ENCODE peak calls at places on chromosomes 1 and 21, in seven cellular contexts. One of them, this sample, is unnamed.

GRCh38 chr1:155499263-155499662 is 63.3 kb downstream of the ASH1L start:
- DNase-seq in HCT116: no peak
- DNase-seq in H1: no peak
- DNase-seq in SK-N-SH: no peak
- DNase-seq in K562: no peak
- DNase-seq in HepG2: peak; percentile 14
- DNase-seq in GM12878: no peak
- DNase-seq in this sample: no peak

GRCh38 chr1:46302091-46303037 is 1.1 kb downstream of the LRRC41 start:
- DNase-seq in HCT116: no peak
- DNase-seq in H1: peak; percentile 79
- DNase-seq in SK-N-SH: peak; percentile 80
- DNase-seq in K562: peak; percentile 74
- DNase-seq in HepG2: peak; percentile 23
- DNase-seq in GM12878: no peak
- DNase-seq in this sample: peak; percentile 30

GRCh38 chr1:234605983-234606730 is 3.8 kb downstream of the IRF2BP2 start:
- DNase-seq in HCT116: no peak
- DNase-seq in H1: no peak
- DNase-seq in SK-N-SH: no peak
- DNase-seq in K562: no peak
- DNase-seq in HepG2: peak; percentile 74
- DNase-seq in GM12878: no peak
- DNase-seq in this sample: no peak

GRCh38 chr1:183877321-183877720 is 72.4 kb downstream of the RGL1 start:
- DNase-seq in HCT116: no peak
- DNase-seq in H1: no peak
- DNase-seq in SK-N-SH: no peak
- DNase-seq in K562: no peak
- DNase-seq in HepG2: no peak
- DNase-seq in GM12878: no peak
- DNase-seq in this sample: no peak

GRCh38 chr1:245111073-245111472 is 43.7 kb upstream of the KIF26B start:
- DNase-seq in HCT116: no peak
- DNase-seq in H1: no peak
- DNase-seq in SK-N-SH: no peak
- DNase-seq in K562: no peak
- DNase-seq in HepG2: no peak
- DNase-seq in GM12878: no peak
- DNase-seq in this sample: no peak

GRCh38 chr1:45983964-45984363 is 148.5 kb downstream of the PIK3R3 start:
- DNase-seq in HCT116: no peak
- DNase-seq in H1: no peak
- DNase-seq in SK-N-SH: no peak
- DNase-seq in K562: no peak
- DNase-seq in HepG2: no peak
- DNase-seq in GM12878: no peak
- DNase-seq in this sample: no peak

GRCh38 chr1:208844158-208844557 is 600.0 kb upstream of the PLXNA2 start:
- DNase-seq in HCT116: no peak
- DNase-seq in H1: no peak
- DNase-seq in SK-N-SH: no peak
- DNase-seq in K562: no peak
- DNase-seq in HepG2: no peak
- DNase-seq in GM12878: no peak
- DNase-seq in this sample: no peak

GRCh38 chr1:147534386-147534785 is 6.9 kb upstream of the BCL9 start:
- DNase-seq in HCT116: no peak
- DNase-seq in H1: no peak
- DNase-seq in SK-N-SH: no peak
- DNase-seq in K562: no peak
- DNase-seq in HepG2: peak; percentile 26
- DNase-seq in GM12878: no peak
- DNase-seq in this sample: no peak

GRCh38 chr1:36738245-36738644 is 255.5 kb upstream of the CSF3R start:
- DNase-seq in HCT116: no peak
- DNase-seq in H1: no peak
- DNase-seq in SK-N-SH: no peak
- DNase-seq in K562: no peak
- DNase-seq in HepG2: no peak
- DNase-seq in GM12878: no peak
- DNase-seq in this sample: no peak

GRCh38 chr1:150559627-150560010 is 10.4 kb downstream of the ADAMTSL4 start:
- DNase-seq in HCT116: no peak
- DNase-seq in H1: no peak
- DNase-seq in SK-N-SH: no peak
- DNase-seq in K562: no peak
- DNase-seq in HepG2: no peak
- DNase-seq in GM12878: no peak
- DNase-seq in this sample: no peak

GRCh38 chr1:80961464-80962190 is 839.1 kb upstream of the ADGRL2 start:
- DNase-seq in HCT116: no peak
- DNase-seq in H1: no peak
- DNase-seq in SK-N-SH: no peak
- DNase-seq in K562: no peak
- DNase-seq in HepG2: no peak
- DNase-seq in GM12878: no peak
- DNase-seq in this sample: no peak

GRCh38 chr1:94936861-94937620 is 10.1 kb upstream of the CNN3 start:
- DNase-seq in HCT116: no peak
- DNase-seq in H1: no peak
- DNase-seq in SK-N-SH: no peak
- DNase-seq in K562: no peak
- DNase-seq in HepG2: no peak
- DNase-seq in GM12878: no peak
- DNase-seq in this sample: no peak

GRCh38 chr1:221878134-221878533 is 136.2 kb upstream of the DUSP10 start:
- DNase-seq in HCT116: no peak
- DNase-seq in H1: no peak
- DNase-seq in SK-N-SH: no peak
- DNase-seq in K562: no peak
- DNase-seq in HepG2: no peak
- DNase-seq in GM12878: peak; percentile 45
- DNase-seq in this sample: no peak

GRCh38 chr21:37198989-37199924 is 67.9 kb downstream of the VPS26C start:
- DNase-seq in HCT116: peak; percentile 66
- DNase-seq in H1: no peak
- DNase-seq in SK-N-SH: peak; percentile 17
- DNase-seq in K562: no peak
- DNase-seq in HepG2: no peak
- DNase-seq in GM12878: no peak
- DNase-seq in this sample: no peak

GRCh38 chr1:91406773-91407389 is 2.2 kb upstream of the HFM1 start:
- DNase-seq in HCT116: no peak
- DNase-seq in H1: no peak
- DNase-seq in SK-N-SH: no peak
- DNase-seq in K562: peak; percentile 41
- DNase-seq in HepG2: peak; percentile 2
- DNase-seq in GM12878: no peak
- DNase-seq in this sample: no peak

DNA sequence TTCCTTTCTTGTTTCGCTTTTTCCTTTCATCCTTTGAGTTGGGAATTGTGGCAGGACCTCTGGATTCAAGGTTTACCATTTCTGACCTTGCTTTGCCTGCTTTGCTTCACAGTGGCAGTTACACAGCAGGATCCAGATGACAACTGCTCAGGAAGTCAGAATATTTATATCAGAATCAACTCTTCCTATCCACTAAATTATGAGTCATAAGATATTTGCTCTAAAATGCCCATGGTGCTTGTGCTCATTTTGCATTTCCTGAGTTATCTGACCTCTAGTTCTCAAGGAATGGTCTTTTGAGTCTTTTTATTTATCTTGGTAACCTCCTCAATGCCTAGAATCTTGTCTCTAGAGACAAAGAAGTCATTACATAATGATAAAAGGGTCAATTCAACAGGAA is 290.8 kb downstream of the LRRC7 start:
- DNase-seq in HCT116: no peak
- DNase-seq in H1: no peak
- DNase-seq in SK-N-SH: no peak
- DNase-seq in K562: no peak
- DNase-seq in HepG2: no peak
- DNase-seq in GM12878: no peak
- DNase-seq in this sample: no peak
- TF ChIP-seq JUND in HCT116: no peak
- TF ChIP-seq JUND in H1: no peak
- TF ChIP-seq JUND in SK-N-SH: no peak
- TF ChIP-seq JUND in K562: no peak
- TF ChIP-seq JUND in HepG2: no peak
- TF ChIP-seq JUND in GM12878: no peak
- TF ChIP-seq JUND in this sample: no peak

DNA sequence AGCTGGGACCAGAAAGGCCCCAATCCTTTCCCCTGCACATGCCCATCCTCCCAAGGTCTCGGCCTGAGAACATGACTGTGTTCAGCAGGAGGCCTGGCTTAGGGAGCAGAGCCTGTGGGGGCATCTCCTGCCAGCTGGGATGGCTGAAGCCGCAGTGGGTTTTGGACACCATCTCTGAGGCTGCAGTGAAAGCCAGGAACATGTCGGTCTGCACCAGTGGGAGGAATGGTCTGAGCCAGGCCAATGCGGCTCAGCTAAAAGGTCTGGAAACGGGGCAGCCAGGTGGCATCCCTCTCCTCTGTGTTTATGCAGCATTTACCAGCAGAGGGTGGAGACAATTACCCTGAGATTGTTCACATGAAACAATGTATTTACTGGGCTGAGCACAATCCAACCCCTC is 44.6 kb downstream of the GPR161 start:
- DNase-seq in HCT116: no peak
- DNase-seq in H1: peak; percentile 34
- DNase-seq in SK-N-SH: no peak
- DNase-seq in K562: no peak
- DNase-seq in HepG2: no peak
- DNase-seq in GM12878: no peak
- DNase-seq in this sample: no peak
- TF ChIP-seq JUND in HCT116: no peak
- TF ChIP-seq JUND in H1: no peak
- TF ChIP-seq JUND in SK-N-SH: no peak
- TF ChIP-seq JUND in K562: no peak
- TF ChIP-seq JUND in HepG2: no peak
- TF ChIP-seq JUND in GM12878: no peak
- TF ChIP-seq JUND in this sample: no peak

DNA sequence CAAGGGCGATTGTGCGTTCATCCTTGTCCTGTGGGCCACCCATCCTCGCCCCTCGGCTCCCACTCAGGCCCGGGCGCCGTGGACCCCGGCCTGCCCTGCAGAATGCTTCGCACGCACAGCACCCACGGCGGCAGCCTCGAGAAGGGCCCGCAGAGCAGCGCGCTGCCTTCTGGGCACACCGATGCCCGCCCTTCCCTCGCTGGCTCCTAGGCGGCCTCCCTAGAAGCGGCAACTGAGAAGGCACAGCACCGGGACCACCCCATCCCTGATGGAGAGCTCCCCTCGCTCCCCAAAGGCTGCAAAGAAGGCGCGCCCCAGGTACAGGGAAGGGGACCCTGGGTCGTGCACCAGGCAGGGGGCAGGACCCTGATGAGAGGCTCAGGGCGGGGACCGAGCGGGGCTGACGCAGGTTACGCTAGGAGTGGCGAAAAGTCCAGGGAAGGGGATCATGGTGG is 974 bp downstream of the CAPZB start:
- DNase-seq in HCT116: no peak
- DNase-seq in H1: no peak
- DNase-seq in SK-N-SH: no peak
- DNase-seq in K562: no peak
- DNase-seq in HepG2: no peak
- DNase-seq in GM12878: no peak
- DNase-seq in this sample: no peak
- TF ChIP-seq JUND in HCT116: no peak
- TF ChIP-seq JUND in H1: no peak
- TF ChIP-seq JUND in SK-N-SH: no peak
- TF ChIP-seq JUND in K562: no peak
- TF ChIP-seq JUND in HepG2: no peak
- TF ChIP-seq JUND in GM12878: no peak
- TF ChIP-seq JUND in this sample: no peak

GRCh38 chr1:31761883-31762282 is 2.3 kb downstream of the ADGRB2 start:
- DNase-seq in HCT116: no peak
- DNase-seq in H1: no peak
- DNase-seq in SK-N-SH: no peak
- DNase-seq in K562: no peak
- DNase-seq in HepG2: no peak
- DNase-seq in GM12878: no peak
- DNase-seq in this sample: no peak
- TF ChIP-seq JUND in HCT116: no peak
- TF ChIP-seq JUND in H1: no peak
- TF ChIP-seq JUND in SK-N-SH: no peak
- TF ChIP-seq JUND in K562: no peak
- TF ChIP-seq JUND in HepG2: no peak
- TF ChIP-seq JUND in GM12878: no peak
- TF ChIP-seq JUND in this sample: no peak

This sample was measured in T47D.